ENCODE peak calls at places on chromosomes 13 and 19, in six cellular contexts. One of them, this sample, is unnamed.

GRCh38 chr19:9885077-9885552 is 50.0 kb downstream of the PIN1 start:
- DNase-seq in CD8-positive, alpha-beta T cell: no peak
- DNase-seq in esophagus squamous epithelium: no peak
- DNase-seq in Calu3: no peak
- DNase-seq in AG09319: peak
- DNase-seq in GM06990: no peak
- DNase-seq in this sample: no peak

GRCh38 chr13:39688699-39689405 is 33.4 kb downstream of the COG6 start:
- DNase-seq in CD8-positive, alpha-beta T cell: no peak
- DNase-seq in esophagus squamous epithelium: no peak
- DNase-seq in Calu3: no peak
- DNase-seq in AG09319: no peak
- DNase-seq in GM06990: peak
- DNase-seq in this sample: no peak

GRCh38 chr13:26964278-26965057 is 203.9 kb upstream of the GPR12 start:
- DNase-seq in CD8-positive, alpha-beta T cell: no peak
- DNase-seq in esophagus squamous epithelium: no peak
- DNase-seq in Calu3: peak
- DNase-seq in AG09319: no peak
- DNase-seq in GM06990: no peak
- DNase-seq in this sample: no peak

GRCh38 chr13:35996360-35996759 is 134.8 kb downstream of the DCLK1 start:
- DNase-seq in CD8-positive, alpha-beta T cell: no peak
- DNase-seq in esophagus squamous epithelium: no peak
- DNase-seq in Calu3: no peak
- DNase-seq in AG09319: no peak
- DNase-seq in GM06990: no peak
- DNase-seq in this sample: no peak

GRCh38 chr19:3178973-3179738 is 587 bp downstream of the S1PR4 start:
- DNase-seq in CD8-positive, alpha-beta T cell: peak
- DNase-seq in esophagus squamous epithelium: no peak
- DNase-seq in Calu3: no peak
- DNase-seq in AG09319: no peak
- DNase-seq in GM06990: peak
- DNase-seq in this sample: no peak

GRCh38 chr19:48064509-48064908 is 20.6 kb upstream of the CABP5 start:
- DNase-seq in CD8-positive, alpha-beta T cell: no peak
- DNase-seq in esophagus squamous epithelium: no peak
- DNase-seq in Calu3: no peak
- DNase-seq in AG09319: no peak
- DNase-seq in GM06990: no peak
- DNase-seq in this sample: no peak

GRCh38 chr13:27293051-27293691 is 22.5 kb downstream of the RASL11A start:
- DNase-seq in CD8-positive, alpha-beta T cell: no peak
- DNase-seq in esophagus squamous epithelium: no peak
- DNase-seq in Calu3: no peak
- DNase-seq in AG09319: no peak
- DNase-seq in GM06990: no peak
- DNase-seq in this sample: no peak

GRCh38 chr19:45368737-45369340 is 1.5 kb downstream of the ERCC2 start:
- DNase-seq in CD8-positive, alpha-beta T cell: no peak
- DNase-seq in esophagus squamous epithelium: no peak
- DNase-seq in Calu3: no peak
- DNase-seq in AG09319: no peak
- DNase-seq in GM06990: no peak
- DNase-seq in this sample: no peak

GRCh38 chr13:44651209-44651608 is 75.1 kb upstream of the TSC22D1 start:
- DNase-seq in CD8-positive, alpha-beta T cell: no peak
- DNase-seq in esophagus squamous epithelium: no peak
- DNase-seq in Calu3: no peak
- DNase-seq in AG09319: no peak
- DNase-seq in GM06990: no peak
- DNase-seq in this sample: no peak

GRCh38 chr19:28019371-28019770 is 1193.6 kb downstream of the UQCRFS1 start:
- DNase-seq in CD8-positive, alpha-beta T cell: no peak
- DNase-seq in esophagus squamous epithelium: no peak
- DNase-seq in Calu3: no peak
- DNase-seq in AG09319: no peak
- DNase-seq in GM06990: no peak
- DNase-seq in this sample: no peak

GRCh38 chr13:78881054-78881453 is 222.1 kb upstream of the OBI1 start:
- DNase-seq in CD8-positive, alpha-beta T cell: no peak
- DNase-seq in esophagus squamous epithelium: no peak
- DNase-seq in Calu3: no peak
- DNase-seq in AG09319: no peak
- DNase-seq in GM06990: no peak
- DNase-seq in this sample: no peak

GRCh38 chr19:28687296-28687695 is 525.7 kb downstream of the UQCRFS1 start:
- DNase-seq in CD8-positive, alpha-beta T cell: no peak
- DNase-seq in esophagus squamous epithelium: no peak
- DNase-seq in Calu3: no peak
- DNase-seq in AG09319: no peak
- DNase-seq in GM06990: no peak
- DNase-seq in this sample: no peak

GRCh38 chr19:45763691-45764294 is 5.3 kb downstream of the SIX5 start:
- DNase-seq in CD8-positive, alpha-beta T cell: no peak
- DNase-seq in esophagus squamous epithelium: no peak
- DNase-seq in Calu3: no peak
- DNase-seq in AG09319: no peak
- DNase-seq in GM06990: no peak
- DNase-seq in this sample: no peak

GRCh38 chr13:98343461-98343860 is 166.4 kb upstream of the RNF113B start:
- DNase-seq in CD8-positive, alpha-beta T cell: no peak
- DNase-seq in esophagus squamous epithelium: no peak
- DNase-seq in Calu3: no peak
- DNase-seq in AG09319: no peak
- DNase-seq in GM06990: no peak
- DNase-seq in this sample: no peak

GRCh38 chr19:48836089-48837017 is at the start of gene HSD17B14:
- DNase-seq in CD8-positive, alpha-beta T cell: no peak
- DNase-seq in esophagus squamous epithelium: no peak
- DNase-seq in Calu3: no peak
- DNase-seq in AG09319: no peak
- DNase-seq in GM06990: no peak
- DNase-seq in this sample: no peak

GRCh38 chr19:11288349-11288748 is 7.6 kb upstream of the TSPAN16 start:
- DNase-seq in CD8-positive, alpha-beta T cell: no peak
- DNase-seq in esophagus squamous epithelium: no peak
- DNase-seq in Calu3: no peak
- DNase-seq in AG09319: no peak
- DNase-seq in GM06990: no peak
- DNase-seq in this sample: no peak

GRCh38 chr19:2469102-2469914 is 6.6 kb upstream of the GADD45B start:
- DNase-seq in CD8-positive, alpha-beta T cell: peak
- DNase-seq in esophagus squamous epithelium: no peak
- DNase-seq in Calu3: peak
- DNase-seq in AG09319: no peak
- DNase-seq in GM06990: peak
- DNase-seq in this sample: no peak

GRCh38 chr19:51098366-51099069 is 9.7 kb downstream of the CTU1 start:
- DNase-seq in CD8-positive, alpha-beta T cell: peak
- DNase-seq in esophagus squamous epithelium: no peak
- DNase-seq in Calu3: no peak
- DNase-seq in AG09319: no peak
- DNase-seq in GM06990: no peak
- DNase-seq in this sample: peak

GRCh38 chr13:73602295-73602694 is 531.9 kb downstream of the KLF12 start:
- DNase-seq in CD8-positive, alpha-beta T cell: no peak
- DNase-seq in esophagus squamous epithelium: no peak
- DNase-seq in Calu3: no peak
- DNase-seq in AG09319: no peak
- DNase-seq in GM06990: no peak
- DNase-seq in this sample: no peak

GRCh38 chr19:16470541-16470910 is 1.2 kb downstream of the EPS15L1 start:
- DNase-seq in CD8-positive, alpha-beta T cell: no peak
- DNase-seq in esophagus squamous epithelium: no peak
- DNase-seq in Calu3: no peak
- DNase-seq in AG09319: no peak
- DNase-seq in GM06990: no peak
- DNase-seq in this sample: no peak

GRCh38 chr13:30395192-30396158 is 26.8 kb upstream of the UBE2L5 start:
- DNase-seq in CD8-positive, alpha-beta T cell: peak
- DNase-seq in esophagus squamous epithelium: peak
- DNase-seq in Calu3: peak
- DNase-seq in AG09319: peak
- DNase-seq in GM06990: peak
- DNase-seq in this sample: peak

GRCh38 chr13:48275507-48275906 is 28.0 kb upstream of the RB1 start:
- DNase-seq in CD8-positive, alpha-beta T cell: no peak
- DNase-seq in esophagus squamous epithelium: no peak
- DNase-seq in Calu3: no peak
- DNase-seq in AG09319: no peak
- DNase-seq in GM06990: no peak
- DNase-seq in this sample: no peak

GRCh38 chr19:35730326-35730725 is 11.9 kb downstream of the IGFLR1 start:
- DNase-seq in CD8-positive, alpha-beta T cell: no peak
- DNase-seq in esophagus squamous epithelium: no peak
- DNase-seq in Calu3: no peak
- DNase-seq in AG09319: no peak
- DNase-seq in GM06990: no peak
- DNase-seq in this sample: no peak

GRCh38 chr19:35142531-35143230 is 374 bp upstream of the FXYD7 start:
- DNase-seq in CD8-positive, alpha-beta T cell: peak
- DNase-seq in esophagus squamous epithelium: no peak
- DNase-seq in Calu3: peak
- DNase-seq in AG09319: no peak
- DNase-seq in GM06990: peak
- DNase-seq in this sample: peak

GRCh38 chr19:35755550-35756371 is 1.1 kb downstream of the HSPB6 start:
- DNase-seq in CD8-positive, alpha-beta T cell: peak
- DNase-seq in esophagus squamous epithelium: no peak
- DNase-seq in Calu3: no peak
- DNase-seq in AG09319: peak
- DNase-seq in GM06990: no peak
- DNase-seq in this sample: peak

GRCh38 chr19:15123900-15124299 is 16.7 kb downstream of the SYDE1 start:
- DNase-seq in CD8-positive, alpha-beta T cell: no peak
- DNase-seq in esophagus squamous epithelium: no peak
- DNase-seq in Calu3: no peak
- DNase-seq in AG09319: no peak
- DNase-seq in GM06990: no peak
- DNase-seq in this sample: no peak

GRCh38 chr19:51651216-51651846 is 4.7 kb upstream of the SIGLEC14 start:
- DNase-seq in CD8-positive, alpha-beta T cell: no peak
- DNase-seq in esophagus squamous epithelium: no peak
- DNase-seq in Calu3: no peak
- DNase-seq in AG09319: no peak
- DNase-seq in GM06990: peak
- DNase-seq in this sample: no peak

GRCh38 chr13:75217949-75218348 is 264.0 kb downstream of the TBC1D4 start:
- DNase-seq in CD8-positive, alpha-beta T cell: no peak
- DNase-seq in esophagus squamous epithelium: no peak
- DNase-seq in Calu3: no peak
- DNase-seq in AG09319: peak
- DNase-seq in GM06990: no peak
- DNase-seq in this sample: no peak
- TF ChIP-seq CTCF in CD8-positive, alpha-beta T cell: no peak
- TF ChIP-seq CTCF in esophagus squamous epithelium: no peak
- TF ChIP-seq CTCF in Calu3: no peak
- TF ChIP-seq CTCF in AG09319: peak
- TF ChIP-seq CTCF in GM06990: no peak
- TF ChIP-seq CTCF in this sample: no peak

GRCh38 chr13:84607614-84608013 is 725.3 kb upstream of the SLITRK1 start:
- DNase-seq in CD8-positive, alpha-beta T cell: no peak
- DNase-seq in esophagus squamous epithelium: no peak
- DNase-seq in Calu3: no peak
- DNase-seq in AG09319: peak
- DNase-seq in GM06990: no peak
- DNase-seq in this sample: no peak

GRCh38 chr13:84609716-84610115 is 727.4 kb upstream of the SLITRK1 start:
- DNase-seq in CD8-positive, alpha-beta T cell: no peak
- DNase-seq in esophagus squamous epithelium: no peak
- DNase-seq in Calu3: no peak
- DNase-seq in AG09319: no peak
- DNase-seq in GM06990: no peak
- DNase-seq in this sample: no peak

GRCh38 chr13:84606616-84607015 is 724.3 kb upstream of the SLITRK1 start:
- DNase-seq in CD8-positive, alpha-beta T cell: no peak
- DNase-seq in esophagus squamous epithelium: no peak
- DNase-seq in Calu3: no peak
- DNase-seq in AG09319: no peak
- DNase-seq in GM06990: no peak
- DNase-seq in this sample: no peak

GRCh38 chr13:84605927-84606326 is 723.7 kb upstream of the SLITRK1 start:
- DNase-seq in CD8-positive, alpha-beta T cell: no peak
- DNase-seq in esophagus squamous epithelium: no peak
- DNase-seq in Calu3: no peak
- DNase-seq in AG09319: no peak
- DNase-seq in GM06990: no peak
- DNase-seq in this sample: no peak
- TF ChIP-seq CTCF in CD8-positive, alpha-beta T cell: no peak
- TF ChIP-seq CTCF in esophagus squamous epithelium: no peak
- TF ChIP-seq CTCF in Calu3: no peak
- TF ChIP-seq CTCF in AG09319: no peak
- TF ChIP-seq CTCF in GM06990: no peak
- TF ChIP-seq CTCF in this sample: no peak

DNA sequence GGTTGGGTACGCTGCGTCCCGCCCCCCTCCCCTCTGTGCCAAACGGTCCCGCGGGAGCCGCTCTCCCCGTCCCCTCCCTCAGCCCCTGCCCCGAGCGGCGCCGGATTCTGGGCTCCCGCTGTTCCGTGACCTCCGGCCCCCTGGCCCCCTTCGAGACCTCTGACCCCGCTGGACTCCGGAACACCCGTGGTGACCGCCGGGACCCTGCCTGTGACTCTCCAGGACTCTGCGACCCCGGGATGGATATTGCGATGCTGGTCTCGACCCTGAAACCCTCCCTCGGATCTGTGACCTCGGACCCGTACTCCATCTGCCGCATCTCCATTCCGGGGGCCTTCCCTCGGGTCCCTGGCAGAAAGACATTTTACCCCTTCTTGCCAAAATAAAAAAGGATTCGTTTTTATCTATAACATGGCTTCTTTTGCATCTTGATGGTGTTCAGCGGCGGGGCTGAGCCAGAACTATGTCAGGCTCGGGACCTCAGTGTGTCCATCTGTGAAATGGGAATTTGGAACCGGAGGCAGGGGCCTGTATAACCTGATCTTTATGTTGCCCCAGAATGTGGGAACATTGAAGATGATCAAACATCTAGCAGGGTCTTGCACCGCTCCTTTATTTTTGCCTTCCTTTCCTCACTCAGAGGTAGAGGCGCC is 654 bp upstream of the MEGF8 start:
- DNase-seq in CD8-positive, alpha-beta T cell: no peak
- DNase-seq in esophagus squamous epithelium: no peak
- DNase-seq in Calu3: no peak
- DNase-seq in AG09319: no peak
- DNase-seq in GM06990: no peak
- DNase-seq in this sample: peak
- TF ChIP-seq CTCF in CD8-positive, alpha-beta T cell: peak
- TF ChIP-seq CTCF in esophagus squamous epithelium: no peak
- TF ChIP-seq CTCF in Calu3: peak
- TF ChIP-seq CTCF in AG09319: no peak
- TF ChIP-seq CTCF in GM06990: no peak
- TF ChIP-seq CTCF in this sample: no peak

DNA sequence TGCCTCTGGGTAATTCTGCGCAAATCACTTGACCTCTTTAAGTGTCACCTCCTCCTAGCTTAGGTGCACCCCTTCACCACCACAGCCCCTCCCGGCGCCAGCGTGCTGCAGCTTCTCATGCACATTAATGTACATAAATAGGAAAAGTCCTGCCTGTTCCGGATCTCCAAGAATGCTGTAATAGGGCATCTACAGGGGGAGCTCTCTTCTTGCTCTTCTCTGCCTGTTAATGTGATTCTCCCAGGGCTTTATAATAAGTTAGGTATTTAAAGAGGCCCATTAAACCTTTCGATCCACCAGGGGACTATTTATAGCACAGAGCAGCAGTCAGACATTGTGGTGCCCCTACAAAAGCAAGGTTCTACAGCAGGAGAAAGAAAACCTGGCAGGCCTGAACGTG is 35.3 kb downstream of the SOX1 start:
- DNase-seq in CD8-positive, alpha-beta T cell: no peak
- DNase-seq in esophagus squamous epithelium: no peak
- DNase-seq in Calu3: no peak
- DNase-seq in AG09319: no peak
- DNase-seq in GM06990: no peak
- DNase-seq in this sample: no peak
- TF ChIP-seq CTCF in CD8-positive, alpha-beta T cell: no peak
- TF ChIP-seq CTCF in esophagus squamous epithelium: no peak
- TF ChIP-seq CTCF in Calu3: no peak
- TF ChIP-seq CTCF in AG09319: no peak
- TF ChIP-seq CTCF in GM06990: no peak
- TF ChIP-seq CTCF in this sample: no peak

This sample was measured in spleen.